ENCODE peak calls at places on chromosomes 2 and 18, in eight cellular contexts. C, F, U, H, V, P, D and Z are unnamed samples.

GRCh38 chr2:105798595-105798994 is 53.9 kb downstream of the NCK2 start:
- DNase-seq in D (no peak), H (no peak), P (peak), C (no peak), V (no peak), U (peak), F (no peak), Z (no peak)

GRCh38 chr2:10947005-10947440 is 35.3 kb downstream of the KCNF1 start:
- DNase-seq in H (no peak), V (no peak), U (peak), F (no peak), P (no peak), D (no peak), C (no peak), Z (no peak)

GRCh38 chr18:79965119-79965902 is 868 bp downstream of the HSBP1L1 start:
- DNase-seq in H (no peak), D (peak), U (peak), C (peak), P (peak), F (peak), V (no peak), Z (no peak)

GRCh38 chr2:75621228-75621627 is 25.4 kb upstream of the MRPL19 start:
- DNase-seq in V (no peak), U (no peak), F (no peak), C (no peak), H (no peak), P (no peak), D (no peak), Z (no peak)

GRCh38 chr2:209316141-209316540 is 107.7 kb upstream of the MAP2 start:
- DNase-seq in U (no peak), V (no peak), F (no peak), P (no peak), H (no peak), C (no peak), D (no peak), Z (no peak)

GRCh38 chr2:105701042-105701441 is 43.7 kb upstream of the NCK2 start:
- DNase-seq in V (no peak), F (no peak), H (no peak), C (no peak), D (no peak), P (no peak), U (no peak), Z (no peak)

GRCh38 chr2:28163627-28164279 is 228.9 kb upstream of the FOSL2 start:
- DNase-seq in C (no peak), U (no peak), H (no peak), P (no peak), F (no peak), V (no peak), D (no peak), Z (no peak)

GRCh38 chr2:78351208-78351607 is 674.3 kb upstream of the REG3G start:
- DNase-seq in P (no peak), F (no peak), V (no peak), U (no peak), C (peak), D (no peak), H (peak), Z (no peak)

GRCh38 chr2:1784087-1784486 is 39.8 kb upstream of the PXDN start:
- DNase-seq in V (no peak), U (peak), P (no peak), C (no peak), F (no peak), H (no peak), D (peak), Z (no peak)

GRCh38 chr18:27579364-27579763 is 394.3 kb upstream of the CHST9 start:
- DNase-seq in H (no peak), U (no peak), F (no peak), C (no peak), V (no peak), D (no peak), P (no peak), Z (no peak)

GRCh38 chr2:227460079-227460485 is 11.9 kb upstream of the AGFG1 start:
- DNase-seq in H (no peak), D (no peak), F (no peak), V (no peak), U (peak), P (no peak), C (no peak), Z (no peak)

GRCh38 chr18:31101148-31102019 is 837 bp downstream of the DSC2 start:
- DNase-seq in U (no peak), D (peak), V (no peak), P (peak), C (no peak), H (peak), F (peak), Z (peak)

GRCh38 chr2:47334356-47335136 is 68.4 kb upstream of the MSH2 start:
- DNase-seq in V (no peak), F (no peak), C (peak), D (no peak), H (peak), P (no peak), U (no peak), Z (no peak)

GRCh38 chr2:195472835-195473234 is 184.2 kb upstream of the SLC39A10 start:
- DNase-seq in C (no peak), U (no peak), V (no peak), F (no peak), P (no peak), H (no peak), D (no peak), Z (no peak)

GRCh38 chr2:26687328-26687727 is 5.2 kb upstream of the KCNK3 start:
- DNase-seq in D (no peak), F (no peak), H (no peak), C (no peak), P (no peak), V (no peak), U (no peak), Z (no peak)

GRCh38 chr2:104577143-104577542 is 276.8 kb upstream of the POU3F3 start:
- DNase-seq in H (no peak), V (no peak), C (no peak), U (no peak), F (no peak), D (no peak), P (no peak), Z (no peak)

GRCh38 chr2:109218087-109218791 is 89.2 kb downstream of the SH3RF3 start:
- DNase-seq in H (no peak), C (no peak), P (peak), F (no peak), V (no peak), D (no peak), U (peak), Z (peak)

GRCh38 chr2:20675701-20676352 is 8.9 kb downstream of the GDF7 start:
- DNase-seq in F (no peak), D (peak), C (no peak), U (no peak), V (no peak), P (peak), H (peak), Z (no peak)

GRCh38 chr2:127324635-127325034 is 30.7 kb upstream of the ERCC3 start:
- DNase-seq in H (peak), C (peak), U (peak), F (no peak), P (peak), V (no peak), D (no peak), Z (no peak)

GRCh38 chr2:112714836-112715631 is 5.8 kb upstream of the NT5DC4 start:
- DNase-seq in U (peak), C (no peak), D (no peak), F (no peak), H (no peak), V (no peak), P (no peak), Z (peak)

GRCh38 chr18:79108520-79109215 is 39.5 kb downstream of the ATP9B start:
- DNase-seq in C (no peak), P (no peak), F (no peak), D (no peak), V (no peak), H (no peak), U (no peak), Z (no peak)

GRCh38 chr2:148303166-148303565 is 282.3 kb downstream of the MBD5 start:
- DNase-seq in V (peak), C (no peak), U (no peak), P (no peak), F (no peak), D (no peak), H (peak), Z (no peak)

GRCh38 chr2:172375247-172375646 is 52.1 kb upstream of the ITGA6 start:
- DNase-seq in P (peak), D (no peak), C (peak), V (no peak), F (no peak), H (no peak), U (no peak), Z (no peak)

GRCh38 chr2:236795861-236796219 is 226.2 kb downstream of the ACKR3 start:
- DNase-seq in C (no peak), U (no peak), P (no peak), F (no peak), D (no peak), H (no peak), V (no peak), Z (no peak)

GRCh38 chr2:110770308-110770695 is 37.9 kb downstream of the ACOXL start:
- DNase-seq in C (no peak), U (no peak), D (no peak), V (no peak), F (no peak), H (peak), P (no peak), Z (no peak)

GRCh38 chr18:12423393-12423792 is 15.7 kb downstream of the PRELID3A start:
- DNase-seq in F (peak), U (no peak), D (no peak), C (no peak), H (no peak), P (no peak), V (no peak), Z (no peak)

GRCh38 chr2:189548686-189549439 is 31.7 kb downstream of the SLC40A1 start:
- DNase-seq in U (peak), C (no peak), H (no peak), V (no peak), D (no peak), F (no peak), P (no peak), Z (no peak)

GRCh38 chr2:173467751-173468150 is 113.1 kb downstream of the CDCA7 start:
- DNase-seq in H (no peak), C (no peak), U (no peak), P (no peak), D (no peak), V (no peak), F (no peak), Z (no peak)

GRCh38 chr18:41126541-41127235 is 828.3 kb upstream of the PIK3C3 start:
- DNase-seq in H (no peak), P (no peak), D (no peak), F (no peak), C (peak), V (no peak), U (peak), Z (no peak)

GRCh38 chr18:76801567-76802505 is 20.5 kb upstream of the ZNF236 start:
- DNase-seq in H (peak), C (peak), U (peak), P (peak), V (no peak), D (peak), F (peak), Z (no peak)

GRCh38 chr18:59704146-59704545 is 6.9 kb upstream of the CCBE1 start:
- DNase-seq in D (no peak), U (no peak), V (no peak), P (no peak), H (no peak), C (no peak), F (no peak), Z (no peak)

GRCh38 chr2:19474128-19474527 is 115.7 kb upstream of the OSR1 start:
- DNase-seq in D (no peak), F (no peak), U (peak), V (no peak), P (peak), C (no peak), H (no peak), Z (no peak)

GRCh38 chr2:20349457-20350034 is 1.1 kb downstream of the PUM2 start:
- DNase-seq in D (no peak), P (no peak), H (no peak), F (no peak), U (peak), C (peak), V (no peak), Z (no peak)

GRCh38 chr2:234963785-234964615 is 12.2 kb downstream of the SH3BP4 start:
- DNase-seq in H (no peak), V (no peak), U (peak), F (no peak), D (peak), C (no peak), P (no peak), Z (no peak)

GRCh38 chr2:74513605-74514367 is 464 bp upstream of the TLX2 start:
- DNase-seq in P (no peak), C (peak), D (no peak), V (no peak), F (no peak), U (no peak), H (peak), Z (no peak)

GRCh38 chr18:65056575-65056974 is 694.2 kb upstream of the CDH7 start:
- DNase-seq in H (no peak), V (no peak), C (no peak), D (no peak), U (no peak), F (no peak), P (no peak), Z (no peak)

GRCh38 chr2:102107741-102108070 is 34.8 kb upstream of the IL1R1 start:
- DNase-seq in F (no peak), C (no peak), U (peak), V (no peak), P (no peak), D (no peak), H (no peak), Z (no peak)

GRCh38 chr2:61966087-61966727 is 60.7 kb downstream of the COMMD1 start:
- DNase-seq in V (no peak), F (no peak), D (no peak), P (no peak), H (no peak), U (no peak), C (no peak), Z (no peak)

GRCh38 chr2:61967262-61967661 is 61.8 kb downstream of the COMMD1 start:
- DNase-seq in F (no peak), D (no peak), V (no peak), U (peak), H (no peak), C (no peak), P (no peak), Z (no peak)

GRCh38 chr2:61959381-61960293 is 54.2 kb downstream of the COMMD1 start:
- DNase-seq in F (no peak), H (no peak), V (no peak), C (no peak), D (no peak), P (peak), U (no peak), Z (no peak)

GRCh38 chr2:61961231-61961901 is 55.9 kb downstream of the COMMD1 start:
- DNase-seq in C (no peak), V (no peak), F (no peak), P (no peak), D (no peak), H (no peak), U (no peak), Z (no peak)

DNA sequence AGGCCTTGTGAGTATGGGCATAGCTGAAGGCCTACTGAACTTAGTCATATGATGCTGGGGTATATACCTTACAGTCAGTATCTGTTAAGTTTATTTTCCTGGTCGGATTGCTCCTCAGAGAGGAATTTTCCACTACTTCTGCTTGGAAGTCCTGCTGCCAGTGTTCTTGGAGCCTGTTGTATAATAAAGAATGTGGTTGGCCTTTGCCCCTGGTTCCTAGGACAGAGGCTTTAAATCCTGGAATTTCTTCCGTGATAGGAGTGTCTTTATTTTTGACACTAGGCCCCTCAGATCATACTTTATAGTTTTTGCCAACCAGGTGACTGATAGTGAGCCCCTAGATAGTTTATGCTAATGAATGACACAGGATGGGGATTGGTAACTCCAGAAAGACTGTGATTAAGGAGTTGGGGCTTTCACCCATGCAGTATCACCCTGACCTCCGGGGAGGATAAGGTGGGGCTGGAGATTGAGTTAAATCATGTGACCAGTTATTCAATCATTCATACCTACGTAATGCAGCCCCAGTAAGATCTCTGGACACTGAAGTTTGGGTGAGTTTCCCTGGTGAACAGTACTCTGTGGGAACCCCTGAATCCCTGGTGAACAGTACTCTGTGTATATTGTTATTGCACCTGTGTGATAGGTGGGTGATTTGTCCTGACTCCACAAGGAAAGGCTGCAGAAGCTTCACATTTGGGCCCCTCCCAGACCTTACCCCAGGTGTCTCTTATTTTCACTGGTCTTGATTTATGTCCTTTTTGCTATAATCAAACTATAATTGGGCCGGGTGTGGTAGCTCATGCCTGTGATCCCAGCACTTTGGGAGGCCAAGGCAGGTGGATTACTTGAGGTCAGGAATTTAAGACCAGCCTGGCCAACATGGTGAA is 56.9 kb downstream of the COMMD1 start:
- DNase-seq in P (peak), H (no peak), V (no peak), C (no peak), F (no peak), U (peak), D (no peak), Z (no peak)
- H3K27ac ChIP-seq in P (peak), H (peak), V (no peak), C (no peak), F (no peak), U (peak), D (no peak), Z (no peak)

DNA sequence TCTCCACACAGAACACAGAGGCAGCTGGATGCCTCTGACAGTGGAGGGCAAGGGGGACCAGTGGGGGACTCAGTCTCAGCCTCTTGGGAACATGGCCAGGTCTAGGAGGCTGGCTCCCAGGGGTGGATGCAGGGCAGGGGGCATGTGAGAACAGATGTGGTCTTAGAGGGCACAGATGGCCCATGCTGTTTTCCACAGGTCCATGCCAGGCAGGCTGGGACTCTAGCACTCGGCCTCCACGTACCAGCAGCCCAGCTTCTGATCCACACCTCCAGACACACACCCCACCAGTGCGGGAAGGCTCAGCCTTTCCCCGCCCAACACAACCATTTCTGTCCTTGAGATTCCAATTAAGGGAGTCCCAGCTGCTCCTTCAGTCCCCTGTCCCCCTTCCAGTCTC is 42.4 kb downstream of the TNS1 start:
- DNase-seq in D (no peak), V (no peak), U (no peak), P (no peak), F (no peak), C (no peak), H (no peak), Z (no peak)
- H3K27ac ChIP-seq in D (no peak), V (no peak), U (no peak), P (peak), F (no peak), C (no peak), H (no peak), Z (peak)

GRCh38 chr2:30437809-30438548 is 9.1 kb upstream of the LCLAT1 start:
- DNase-seq in P (no peak), D (no peak), F (no peak), H (no peak), U (no peak), C (peak), V (no peak), Z (no peak)
- H3K27ac ChIP-seq in P (no peak), D (no peak), F (no peak), H (no peak), U (no peak), C (no peak), V (no peak), Z (no peak)

GRCh38 chr2:165793161-165793778 is 777 bp downstream of the GALNT3 start:
- DNase-seq in U (no peak), H (peak), P (peak), V (no peak), F (peak), C (no peak), D (peak), Z (no peak)

GRCh38 chr2:165790461-165790860 is 3.6 kb downstream of the GALNT3 start:
- DNase-seq in U (peak), F (no peak), V (no peak), C (no peak), H (no peak), P (no peak), D (no peak), Z (no peak)

GRCh38 chr2:165794520-165794882 is 454 bp upstream of the GALNT3 start:
- DNase-seq in H (peak), D (peak), C (no peak), U (peak), F (peak), P (peak), V (no peak), Z (no peak)

GRCh38 chr2:165793779-165794519 is at the start of gene GALNT3:
- DNase-seq in D (peak), C (no peak), V (peak), U (no peak), H (peak), F (peak), P (peak), Z (no peak)

DNA sequence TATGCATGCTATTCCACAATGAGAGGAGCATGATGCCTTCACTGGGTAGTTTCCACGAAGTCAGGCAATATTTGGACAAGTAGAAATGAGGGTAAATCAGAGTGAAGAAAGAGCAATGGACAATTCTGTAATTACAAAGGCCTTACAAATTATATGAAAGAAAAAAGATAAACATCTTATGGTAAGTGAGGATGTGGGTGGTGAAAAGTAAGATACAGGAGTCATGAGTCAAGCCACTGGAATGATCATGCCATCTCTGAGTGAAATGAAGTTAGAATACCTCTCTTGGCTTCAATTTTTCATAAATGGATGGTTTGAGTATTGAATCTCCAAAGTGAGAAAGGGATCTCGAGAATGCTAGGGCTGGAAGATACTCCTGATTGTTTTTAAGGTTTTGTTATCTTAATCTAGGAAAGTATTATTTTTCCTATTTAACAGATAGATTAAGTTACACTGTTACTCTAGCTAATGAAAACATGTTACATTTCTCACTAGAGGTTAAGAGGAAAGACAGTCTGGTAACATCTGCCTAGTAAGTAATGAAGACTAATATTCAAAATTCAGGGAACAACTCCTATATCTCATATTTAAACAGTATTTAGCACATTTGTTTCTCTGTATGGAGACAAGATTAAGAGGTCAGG is 2.1 kb downstream of the GALNT3 start:
- DNase-seq in V (no peak), U (peak), C (no peak), P (no peak), D (no peak), H (no peak), F (no peak), Z (no peak)
- H3K27ac ChIP-seq in V (no peak), U (no peak), C (no peak), P (no peak), D (no peak), H (no peak), F (peak), Z (no peak)

GRCh38 chr2:136207030-136207623 is 89.2 kb upstream of the CXCR4 start:
- DNase-seq in D (no peak), H (no peak), U (no peak), F (no peak), C (no peak), P (no peak), V (no peak), Z (no peak)
- H3K27ac ChIP-seq in D (no peak), H (no peak), U (no peak), F (no peak), C (no peak), P (no peak), V (no peak), Z (no peak)